ENCODE peak calls at places on chromosome 2, in six cellular contexts. One of them, this sample, is unnamed.

GRCh38 chr2:32825291-32825712 is 121.5 kb upstream of the LTBP1 start:
- DNase-seq in left ventricle myocardium inferior: peak; percentile 36
- DNase-seq in osteoblast: no peak
- DNase-seq in DMS79: peak; percentile 13
- DNase-seq in globus pallidus: peak; percentile 79
- DNase-seq in activated CD4-positive, alpha-beta T cell treated with anti-CD3 and anti-CD28 coated beads for 4 hours: no peak
- DNase-seq in this sample: no peak

GRCh38 chr2:90069290-90069894 is 1377.9 kb downstream of the RPIA start:
- DNase-seq in left ventricle myocardium inferior: no peak
- DNase-seq in globus pallidus: no peak
- DNase-seq in activated CD4-positive, alpha-beta T cell treated with anti-CD3 and anti-CD28 coated beads for 4 hours: no peak
- DNase-seq in DMS79: no peak
- DNase-seq in osteoblast: peak; percentile 55
- DNase-seq in this sample: peak; percentile 29

GRCh38 chr2:156021326-156022040 is 311.0 kb downstream of the NR4A2 start:
- DNase-seq in activated CD4-positive, alpha-beta T cell treated with anti-CD3 and anti-CD28 coated beads for 4 hours: no peak
- DNase-seq in globus pallidus: no peak
- DNase-seq in osteoblast: no peak
- DNase-seq in left ventricle myocardium inferior: no peak
- DNase-seq in DMS79: no peak
- DNase-seq in this sample: no peak

GRCh38 chr2:113080134-113080533 is 12.4 kb downstream of the IL1F10 start:
- DNase-seq in osteoblast: peak; percentile 83
- DNase-seq in DMS79: no peak
- DNase-seq in globus pallidus: no peak
- DNase-seq in activated CD4-positive, alpha-beta T cell treated with anti-CD3 and anti-CD28 coated beads for 4 hours: peak; percentile 14
- DNase-seq in left ventricle myocardium inferior: no peak
- DNase-seq in this sample: peak; percentile 11

GRCh38 chr2:8120979-8121825 is 560.7 kb upstream of the ID2 start:
- DNase-seq in DMS79: no peak
- DNase-seq in left ventricle myocardium inferior: no peak
- DNase-seq in globus pallidus: no peak
- DNase-seq in osteoblast: no peak
- DNase-seq in activated CD4-positive, alpha-beta T cell treated with anti-CD3 and anti-CD28 coated beads for 4 hours: no peak
- DNase-seq in this sample: no peak

GRCh38 chr2:53901192-53901591 is 41.4 kb upstream of the GPR75 start:
- DNase-seq in activated CD4-positive, alpha-beta T cell treated with anti-CD3 and anti-CD28 coated beads for 4 hours: no peak
- DNase-seq in globus pallidus: peak; percentile 19
- DNase-seq in DMS79: no peak
- DNase-seq in osteoblast: no peak
- DNase-seq in left ventricle myocardium inferior: no peak
- DNase-seq in this sample: no peak

GRCh38 chr2:174699993-174700766 is 64.1 kb downstream of the CHRNA1 start:
- DNase-seq in osteoblast: peak; percentile 56
- DNase-seq in globus pallidus: peak; percentile 60
- DNase-seq in left ventricle myocardium inferior: no peak
- DNase-seq in activated CD4-positive, alpha-beta T cell treated with anti-CD3 and anti-CD28 coated beads for 4 hours: peak; percentile 23
- DNase-seq in DMS79: peak; percentile 43
- DNase-seq in this sample: peak; percentile 62

GRCh38 chr2:169752752-169753151 is 19.1 kb downstream of the KLHL23 start:
- DNase-seq in osteoblast: no peak
- DNase-seq in activated CD4-positive, alpha-beta T cell treated with anti-CD3 and anti-CD28 coated beads for 4 hours: no peak
- DNase-seq in left ventricle myocardium inferior: no peak
- DNase-seq in DMS79: no peak
- DNase-seq in globus pallidus: no peak
- DNase-seq in this sample: no peak

GRCh38 chr2:144084114-144084661 is 435.7 kb downstream of the ZEB2 start:
- DNase-seq in osteoblast: peak; percentile 66
- DNase-seq in DMS79: no peak
- DNase-seq in left ventricle myocardium inferior: no peak
- DNase-seq in globus pallidus: no peak
- DNase-seq in activated CD4-positive, alpha-beta T cell treated with anti-CD3 and anti-CD28 coated beads for 4 hours: no peak
- DNase-seq in this sample: no peak

GRCh38 chr2:24359701-24360049 is 661 bp downstream of the ITSN2 start:
- DNase-seq in activated CD4-positive, alpha-beta T cell treated with anti-CD3 and anti-CD28 coated beads for 4 hours: peak; percentile 41
- DNase-seq in left ventricle myocardium inferior: peak; percentile 32
- DNase-seq in DMS79: peak; percentile 7
- DNase-seq in osteoblast: peak; percentile 72
- DNase-seq in globus pallidus: peak; percentile 48
- DNase-seq in this sample: peak; percentile 43

GRCh38 chr2:224837558-224837957 is 121.4 kb upstream of the CCDC195 start:
- DNase-seq in activated CD4-positive, alpha-beta T cell treated with anti-CD3 and anti-CD28 coated beads for 4 hours: no peak
- DNase-seq in DMS79: no peak
- DNase-seq in left ventricle myocardium inferior: no peak
- DNase-seq in globus pallidus: no peak
- DNase-seq in osteoblast: peak; percentile 84
- DNase-seq in this sample: no peak